ENCODE peak calls at places on chromosomes 13 and 19, in four cellular contexts. One of them, this sample, is unnamed.

GRCh38 chr19:42528354-42529247 is at the start of gene CEACAM1:
- DNase-seq in K562: peak
- DNase-seq in H1: no peak
- DNase-seq in GM12878: no peak
- DNase-seq in this sample: peak

GRCh38 chr19:8210660-8211101 is 1.5 kb downstream of the CERS4 start:
- DNase-seq in H1: no peak
- DNase-seq in GM12878: no peak
- DNase-seq in K562: no peak
- DNase-seq in this sample: no peak

GRCh38 chr13:65095697-65096096 is 2134.4 kb downstream of the PCDH9 start:
- DNase-seq in H1: no peak
- DNase-seq in K562: no peak
- DNase-seq in GM12878: no peak
- DNase-seq in this sample: no peak

GRCh38 chr13:112067871-112068305 is 939 bp downstream of the SOX1 start:
- DNase-seq in GM12878: no peak
- DNase-seq in K562: no peak
- DNase-seq in H1: no peak
- DNase-seq in this sample: no peak

GRCh38 chr13:95243207-95243606 is 58.0 kb downstream of the ABCC4 start:
- DNase-seq in GM12878: no peak
- DNase-seq in K562: peak
- DNase-seq in H1: no peak
- DNase-seq in this sample: no peak

GRCh38 chr19:38023245-38023644 is 116.2 kb downstream of the SIPA1L3 start:
- DNase-seq in K562: no peak
- DNase-seq in GM12878: no peak
- DNase-seq in H1: no peak
- DNase-seq in this sample: no peak

GRCh38 chr13:37995052-37995451 is 125.5 kb upstream of the TRPC4 start:
- DNase-seq in GM12878: no peak
- DNase-seq in K562: no peak
- DNase-seq in H1: no peak
- DNase-seq in this sample: no peak

GRCh38 chr13:36163809-36164308 is 32.7 kb upstream of the DCLK1 start:
- DNase-seq in K562: no peak
- DNase-seq in GM12878: no peak
- DNase-seq in H1: no peak
- DNase-seq in this sample: no peak

GRCh38 chr13:19185086-19185864 is 3.7 kb upstream of the TUBA3C start:
- DNase-seq in K562: no peak
- DNase-seq in GM12878: no peak
- DNase-seq in H1: no peak
- DNase-seq in this sample: no peak

GRCh38 chr13:42174344-42175162 is 97.4 kb upstream of the AKAP11 start:
- DNase-seq in K562: peak
- DNase-seq in H1: no peak
- DNase-seq in GM12878: no peak
- DNase-seq in this sample: no peak

GRCh38 chr19:7924241-7924640 is 1.7 kb downstream of the CTXN1 start:
- DNase-seq in H1: no peak
- DNase-seq in K562: no peak
- DNase-seq in GM12878: no peak
- DNase-seq in this sample: no peak

GRCh38 chr19:14400913-14401312 is 18.2 kb downstream of the DDX39A start:
- DNase-seq in GM12878: peak
- DNase-seq in H1: no peak
- DNase-seq in K562: no peak
- DNase-seq in this sample: no peak

GRCh38 chr13:20815469-20815868 is 41.7 kb upstream of the EEF1AKMT1 start:
- DNase-seq in K562: no peak
- DNase-seq in H1: no peak
- DNase-seq in GM12878: no peak
- DNase-seq in this sample: no peak

GRCh38 chr19:44447864-44448674 is at the start of gene ZNF229:
- DNase-seq in K562: peak
- DNase-seq in GM12878: no peak
- DNase-seq in H1: peak
- DNase-seq in this sample: peak

GRCh38 chr19:45424191-45425058 is 708 bp upstream of the ERCC1 start:
- DNase-seq in H1: no peak
- DNase-seq in K562: peak
- DNase-seq in GM12878: no peak
- DNase-seq in this sample: peak

GRCh38 chr13:45700971-45701900 is 884 bp upstream of the CBY2 start:
- DNase-seq in K562: peak
- DNase-seq in H1: no peak
- DNase-seq in GM12878: peak
- DNase-seq in this sample: no peak

GRCh38 chr13:90947976-90948375 is 399.5 kb upstream of the MIR17HG start:
- DNase-seq in K562: no peak
- DNase-seq in GM12878: no peak
- DNase-seq in H1: no peak
- DNase-seq in this sample: no peak

GRCh38 chr19:35447870-35448492 is at the start of gene FFAR2:
- DNase-seq in GM12878: no peak
- DNase-seq in H1: no peak
- DNase-seq in K562: no peak
- DNase-seq in this sample: no peak

GRCh38 chr19:45440873-45441654 is 17.3 kb upstream of the ERCC1 start:
- DNase-seq in H1: no peak
- DNase-seq in GM12878: no peak
- DNase-seq in K562: peak
- DNase-seq in this sample: no peak

GRCh38 chr13:64640002-64640401 is 2590.1 kb downstream of the PCDH9 start:
- DNase-seq in GM12878: no peak
- DNase-seq in K562: no peak
- DNase-seq in H1: no peak
- DNase-seq in this sample: no peak

GRCh38 chr13:21333186-21333585 is 125.9 kb downstream of the ZDHHC20 start:
- DNase-seq in K562: no peak
- DNase-seq in GM12878: no peak
- DNase-seq in H1: no peak
- DNase-seq in this sample: no peak

GRCh38 chr19:54266133-54266532 is 9.1 kb upstream of the LILRB5 start:
- DNase-seq in K562: peak
- DNase-seq in H1: peak
- DNase-seq in GM12878: peak
- DNase-seq in this sample: peak

GRCh38 chr19:40139533-40140287 is 49.0 kb upstream of the ZNF780A start:
- DNase-seq in H1: no peak
- DNase-seq in GM12878: no peak
- DNase-seq in K562: peak
- DNase-seq in this sample: peak

GRCh38 chr13:79508224-79508961 is 27.4 kb downstream of the NDFIP2 start:
- DNase-seq in K562: no peak
- DNase-seq in GM12878: no peak
- DNase-seq in H1: no peak
- DNase-seq in this sample: no peak

GRCh38 chr13:99123101-99124045 is 77.3 kb upstream of the UBAC2 start:
- DNase-seq in K562: no peak
- DNase-seq in H1: no peak
- DNase-seq in GM12878: no peak
- DNase-seq in this sample: no peak

GRCh38 chr13:52010890-52011689 is at the start of gene ATP7B:
- DNase-seq in K562: peak
- DNase-seq in GM12878: no peak
- DNase-seq in H1: no peak
- DNase-seq in this sample: peak

GRCh38 chr13:51797664-51798488 is 6.1 kb downstream of the DHRS12 start:
- DNase-seq in H1: no peak
- DNase-seq in GM12878: no peak
- DNase-seq in K562: no peak
- DNase-seq in this sample: peak

GRCh38 chr13:73422973-73423372 is 364.2 kb downstream of the KLF5 start:
- DNase-seq in H1: no peak
- DNase-seq in K562: no peak
- DNase-seq in GM12878: no peak
- DNase-seq in this sample: no peak

GRCh38 chr13:85417807-85418206 is 381.4 kb downstream of the SLITRK6 start:
- DNase-seq in K562: no peak
- DNase-seq in H1: no peak
- DNase-seq in GM12878: no peak
- DNase-seq in this sample: no peak

GRCh38 chr13:48772908-48773307 is 119.2 kb downstream of the CYSLTR2 start:
- DNase-seq in H1: no peak
- DNase-seq in K562: no peak
- DNase-seq in GM12878: no peak
- DNase-seq in this sample: no peak

GRCh38 chr13:48773531-48774275 is 120.0 kb downstream of the CYSLTR2 start:
- DNase-seq in GM12878: no peak
- DNase-seq in H1: no peak
- DNase-seq in K562: no peak
- DNase-seq in this sample: no peak

GRCh38 chr13:48770372-48770771 is 116.6 kb downstream of the CYSLTR2 start:
- DNase-seq in GM12878: no peak
- DNase-seq in H1: no peak
- DNase-seq in K562: no peak
- DNase-seq in this sample: no peak

GRCh38 chr13:48769107-48769704 is 115.5 kb downstream of the CYSLTR2 start:
- DNase-seq in K562: peak
- DNase-seq in H1: peak
- DNase-seq in GM12878: peak
- DNase-seq in this sample: peak
- TF ChIP-seq CBX5 in K562: no peak
- TF ChIP-seq CBX5 in H1: no peak
- TF ChIP-seq CBX5 in GM12878: no peak
- TF ChIP-seq CBX5 in this sample: no peak

GRCh38 chr19:1237754-1238372 is at the start of gene CBARP:
- DNase-seq in GM12878: no peak
- DNase-seq in H1: no peak
- DNase-seq in K562: peak
- DNase-seq in this sample: no peak
- TF ChIP-seq CBX5 in GM12878: no peak
- TF ChIP-seq CBX5 in H1: no peak
- TF ChIP-seq CBX5 in K562: no peak
- TF ChIP-seq CBX5 in this sample: no peak

GRCh38 chr19:5996598-5997320 is 18.8 kb upstream of the RANBP3 start:
- DNase-seq in K562: no peak
- DNase-seq in GM12878: no peak
- DNase-seq in H1: no peak
- DNase-seq in this sample: no peak
- TF ChIP-seq CBX5 in K562: no peak
- TF ChIP-seq CBX5 in GM12878: no peak
- TF ChIP-seq CBX5 in H1: no peak
- TF ChIP-seq CBX5 in this sample: no peak

GRCh38 chr13:78228211-78228610 is 309.6 kb upstream of the EDNRB start:
- DNase-seq in H1: no peak
- DNase-seq in K562: no peak
- DNase-seq in GM12878: no peak
- DNase-seq in this sample: no peak
- TF ChIP-seq CBX5 in H1: no peak
- TF ChIP-seq CBX5 in K562: no peak
- TF ChIP-seq CBX5 in GM12878: no peak
- TF ChIP-seq CBX5 in this sample: no peak

GRCh38 chr13:40764587-40765403 is 6.2 kb downstream of the MRPS31 start:
- DNase-seq in H1: no peak
- DNase-seq in GM12878: no peak
- DNase-seq in K562: no peak
- DNase-seq in this sample: no peak
- TF ChIP-seq CBX5 in H1: no peak
- TF ChIP-seq CBX5 in GM12878: no peak
- TF ChIP-seq CBX5 in K562: no peak
- TF ChIP-seq CBX5 in this sample: no peak

DNA sequence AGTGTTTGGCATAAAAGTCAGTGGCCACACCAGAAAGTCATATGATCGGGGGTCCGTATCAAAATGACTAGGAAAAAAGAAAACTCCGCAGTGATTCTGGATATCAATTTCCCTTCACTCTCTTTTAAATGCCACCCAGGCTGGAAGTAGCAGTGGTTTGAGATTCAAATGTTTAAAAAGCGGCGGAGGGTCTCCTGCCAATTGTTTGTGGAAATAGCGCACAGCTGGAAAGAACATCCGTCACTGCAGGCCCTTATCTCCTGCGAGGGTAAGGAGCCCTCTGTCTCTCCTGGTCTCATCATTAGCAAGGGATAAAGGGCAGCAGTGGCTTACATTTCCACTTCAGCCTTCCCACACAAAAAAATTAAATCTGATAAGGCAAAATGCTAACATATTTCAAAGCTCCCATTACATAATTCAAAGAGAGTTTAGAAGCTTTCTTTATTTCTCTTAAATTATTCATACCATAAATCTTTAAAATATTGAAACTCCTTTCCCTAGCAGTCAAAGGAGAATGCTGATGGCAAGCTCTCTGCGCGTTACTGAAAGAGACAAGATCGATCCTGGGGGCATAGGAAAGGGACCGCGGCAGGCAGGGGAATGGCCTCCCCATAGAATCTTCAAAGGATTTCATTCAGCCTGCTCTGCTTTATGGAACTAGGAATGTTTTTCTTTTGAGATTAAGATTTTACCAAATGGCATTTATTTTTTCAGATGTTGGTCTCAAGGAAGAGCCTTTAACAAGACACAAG is 35.0 kb downstream of the AMER2 start:
- DNase-seq in H1: no peak
- DNase-seq in K562: no peak
- DNase-seq in GM12878: no peak
- DNase-seq in this sample: no peak
- TF ChIP-seq CBX5 in H1: no peak
- TF ChIP-seq CBX5 in K562: no peak
- TF ChIP-seq CBX5 in GM12878: no peak
- TF ChIP-seq CBX5 in this sample: no peak

GRCh38 chr19:58558066-58558622 is at the start of gene UBE2M:
- DNase-seq in K562: peak
- DNase-seq in H1: no peak
- DNase-seq in GM12878: no peak
- DNase-seq in this sample: no peak
- TF ChIP-seq CBX5 in K562: no peak
- TF ChIP-seq CBX5 in H1: no peak
- TF ChIP-seq CBX5 in GM12878: no peak
- TF ChIP-seq CBX5 in this sample: no peak

GRCh38 chr13:50224534-50224933 is 209.3 kb downstream of the KCNRG start:
- DNase-seq in GM12878: no peak
- DNase-seq in H1: no peak
- DNase-seq in K562: no peak
- DNase-seq in this sample: no peak
- TF ChIP-seq CBX5 in GM12878: no peak
- TF ChIP-seq CBX5 in H1: no peak
- TF ChIP-seq CBX5 in K562: no peak
- TF ChIP-seq CBX5 in this sample: no peak